ENCODE peak calls at places on chromosomes 1 and 21, in six cellular contexts. X is AG08395; I is HTR-8/SVneo; F is anterior cingulate cortex; J is activated naive CD4-positive, alpha-beta T cell treated with anti-CD3 and anti-CD28 coated beads, Interleukin-2, amount 50 U/mL, for 16 hours; Q is RWPE1. E is an unnamed sample.

GRCh38 chr21:44456207-44456914 is 1.1 kb downstream of the LRRC3 start:
- DNase-seq in X (no peak), I (no peak), F (no peak), J (no peak), Q (no peak), E (no peak)

GRCh38 chr1:15137807-15138206 is 15.7 kb upstream of the TMEM51 start:
- DNase-seq in X (no peak), I (no peak), F (no peak), J (no peak), Q (no peak), E (no peak)

GRCh38 chr1:172761581-172762025 is 102.7 kb downstream of the FASLG start:
- DNase-seq in X (peak), I (peak), F (no peak), J (no peak), Q (peak), E (no peak)

GRCh38 chr1:182069028-182069466 is 7.5 kb upstream of the ZNF648 start:
- DNase-seq in X (peak), I (peak), F (peak), J (peak), Q (peak), E (peak)

GRCh38 chr1:150521196-150521968 is 5.8 kb downstream of the FALEC start:
- DNase-seq in X (no peak), I (no peak), F (no peak), J (no peak), Q (no peak), E (no peak)

GRCh38 chr1:2212542-2213491 is 15.3 kb upstream of the SKI start:
- DNase-seq in X (peak), I (peak), F (peak), J (peak), Q (peak), E (peak)

GRCh38 chr1:213947200-213947775 is 40.5 kb upstream of the PROX1 start:
- DNase-seq in X (no peak), I (no peak), F (no peak), J (no peak), Q (no peak), E (no peak)

GRCh38 chr1:243842978-243843490 is 7.0 kb downstream of the AKT3 start:
- DNase-seq in X (peak), I (peak), F (no peak), J (no peak), Q (no peak), E (peak)

GRCh38 chr1:165144757-165145397 is 211.6 kb downstream of the LMX1A start:
- DNase-seq in X (peak), I (peak), F (peak), J (no peak), Q (peak), E (peak)

GRCh38 chr1:206776239-206776638 is 3.9 kb upstream of the IL10 start:
- DNase-seq in X (no peak), I (no peak), F (no peak), J (no peak), Q (no peak), E (no peak)

GRCh38 chr1:197671140-197671539 is 104.1 kb downstream of the DENND1B start:
- DNase-seq in X (no peak), I (no peak), F (no peak), J (no peak), Q (no peak), E (no peak)

GRCh38 chr1:7236844-7237515 is 451.7 kb downstream of the CAMTA1 start:
- DNase-seq in X (no peak), I (no peak), F (no peak), J (no peak), Q (no peak), E (no peak)

GRCh38 chr1:31798086-31798432 is 17.8 kb downstream of the SPOCD1 start:
- DNase-seq in X (no peak), I (no peak), F (no peak), J (no peak), Q (no peak), E (no peak)

GRCh38 chr1:116309090-116309870 is 63.8 kb upstream of the ATP1A1 start:
- DNase-seq in X (no peak), I (no peak), F (no peak), J (no peak), Q (peak), E (no peak)

GRCh38 chr1:175887981-175888428 is 144.6 kb upstream of the TNR start:
- DNase-seq in X (peak), I (peak), F (peak), J (no peak), Q (peak), E (peak)

GRCh38 chr1:43313771-43314170 is 13.0 kb downstream of the TIE1 start:
- DNase-seq in X (no peak), I (no peak), F (no peak), J (no peak), Q (no peak), E (no peak)

GRCh38 chr21:42301371-42302291 is 13.6 kb downstream of the TFF3 start:
- DNase-seq in X (no peak), I (no peak), F (no peak), J (peak), Q (no peak), E (no peak)

GRCh38 chr1:201156819-201157218 is 2.5 kb upstream of the TMEM9 start:
- DNase-seq in X (no peak), I (no peak), F (no peak), J (no peak), Q (no peak), E (no peak)

GRCh38 chr21:30719401-30719800 is 824 bp upstream of the KRTAP21-3 start:
- DNase-seq in X (no peak), I (no peak), F (no peak), J (no peak), Q (no peak), E (no peak)

GRCh38 chr1:232886304-232886703 is 64.1 kb upstream of the NTPCR start:
- DNase-seq in X (no peak), I (no peak), F (no peak), J (no peak), Q (no peak), E (no peak)

GRCh38 chr1:21672478-21673276 is 3.5 kb upstream of the RAP1GAP start:
- DNase-seq in X (peak), I (no peak), F (no peak), J (no peak), Q (no peak), E (no peak)

GRCh38 chr1:222084996-222085395 is 343.1 kb upstream of the DUSP10 start:
- DNase-seq in X (peak), I (no peak), F (no peak), J (no peak), Q (no peak), E (no peak)

GRCh38 chr1:50620680-50621329 is 197.6 kb upstream of the DMRTA2 start:
- DNase-seq in X (peak), I (no peak), F (no peak), J (no peak), Q (peak), E (no peak)

GRCh38 chr1:20284046-20284445 is 6.6 kb upstream of the VWA5B1 start:
- DNase-seq in X (no peak), I (no peak), F (no peak), J (no peak), Q (no peak), E (no peak)

GRCh38 chr1:147072371-147073061 is 99.8 kb downstream of the PRKAB2 start:
- DNase-seq in X (peak), I (no peak), F (peak), J (no peak), Q (no peak), E (no peak)

E was measured in H4.